ENCODE peak calls at places on chromosomes 12 and 14, in six cellular contexts. F is suprapubic skin, N is stomach, V is H1, A is upper lobe of left lung, P is HepG2. O is an unnamed sample.

GRCh38 chr14:70020350-70021170 is 141.3 kb downstream of the SMOC1 start:
- DNase-seq in F (no peak), N (no peak), V (no peak), A (no peak), P (no peak), O (no peak)

GRCh38 chr12:132140501-132140900 is 3.6 kb downstream of the DDX51 start:
- DNase-seq in F (peak), N (no peak), V (no peak), A (peak), P (no peak), O (no peak)

GRCh38 chr12:52798003-52798670 is 2.2 kb upstream of the KRT3 start:
- DNase-seq in F (no peak), N (no peak), V (no peak), A (no peak), P (no peak), O (no peak)

GRCh38 chr14:56027916-56028637 is 90.1 kb upstream of the PELI2 start:
- DNase-seq in F (no peak), N (no peak), V (no peak), A (no peak), P (no peak), O (no peak)

GRCh38 chr12:16303939-16304338 is 26.5 kb upstream of the SLC15A5 start:
- DNase-seq in F (no peak), N (no peak), V (no peak), A (no peak), P (no peak), O (no peak)

GRCh38 chr12:103169-103981 is 36.8 kb downstream of the IQSEC3 start:
- DNase-seq in F (no peak), N (no peak), V (peak), A (no peak), P (no peak), O (no peak)

GRCh38 chr12:113468365-113469223 is 3.1 kb downstream of the LHX5 start:
- DNase-seq in F (no peak), N (no peak), V (peak), A (no peak), P (no peak), O (no peak)

GRCh38 chr12:7588703-7589329 is 76.9 kb downstream of the APOBEC1 start:
- DNase-seq in F (no peak), N (peak), V (peak), A (no peak), P (peak), O (peak)

GRCh38 chr14:95408731-95409471 is 89.2 kb upstream of the CLMN start:
- DNase-seq in F (no peak), N (no peak), V (no peak), A (peak), P (no peak), O (peak)

GRCh38 chr12:39239484-39240143 is 203.3 kb downstream of the KIF21A start:
- DNase-seq in F (no peak), N (no peak), V (no peak), A (no peak), P (no peak), O (peak)

GRCh38 chr14:31934767-31935266 is 142.3 kb upstream of the ARHGAP5 start:
- DNase-seq in F (no peak), N (no peak), V (no peak), A (no peak), P (peak), O (peak)

GRCh38 chr12:111413442-111414086 is 7.8 kb downstream of the SH2B3 start:
- DNase-seq in F (no peak), N (no peak), V (no peak), A (no peak), P (no peak), O (peak)

GRCh38 chr14:59429798-59430197 is 35.4 kb downstream of the GPR135 start:
- DNase-seq in F (no peak), N (no peak), V (no peak), A (no peak), P (no peak), O (no peak)

GRCh38 chr14:22163051-22163450 is 426.0 kb downstream of the DAD1 start:
- DNase-seq in F (no peak), N (no peak), V (no peak), A (no peak), P (peak), O (no peak)

GRCh38 chr14:74516451-74517155 is 23.0 kb downstream of the ISCA2 start:
- DNase-seq in F (no peak), N (no peak), V (no peak), A (peak), P (peak), O (no peak)

GRCh38 chr12:98998697-98999299 is 353.7 kb downstream of the APAF1 start:
- DNase-seq in F (no peak), N (no peak), V (no peak), A (no peak), P (peak), O (no peak)

GRCh38 chr14:20606190-20606901 is 15.2 kb upstream of the RNASE12 start:
- DNase-seq in F (no peak), N (peak), V (peak), A (no peak), P (peak), O (peak)

GRCh38 chr12:27505124-27505523 is 18.9 kb upstream of the PPFIBP1 start:
- DNase-seq in F (no peak), N (no peak), V (no peak), A (no peak), P (no peak), O (no peak)
- TF ChIP-seq EP300 in F (no peak), N (no peak), V (no peak), A (no peak), P (no peak), O (no peak)

GRCh38 chr12:104350211-104350908 is 46.8 kb downstream of the EID3 start:
- DNase-seq in F (no peak), N (no peak), V (no peak), A (no peak), P (no peak), O (no peak)

GRCh38 chr12:104348994-104349494 is 45.5 kb downstream of the EID3 start:
- DNase-seq in F (no peak), N (no peak), V (no peak), A (no peak), P (no peak), O (no peak)

GRCh38 chr12:104351023-104351983 is 47.8 kb downstream of the EID3 start:
- DNase-seq in F (no peak), N (no peak), V (peak), A (no peak), P (no peak), O (no peak)

GRCh38 chr12:104347374-104348075 is 44.0 kb downstream of the EID3 start:
- DNase-seq in F (no peak), N (no peak), V (no peak), A (no peak), P (no peak), O (no peak)

DNA sequence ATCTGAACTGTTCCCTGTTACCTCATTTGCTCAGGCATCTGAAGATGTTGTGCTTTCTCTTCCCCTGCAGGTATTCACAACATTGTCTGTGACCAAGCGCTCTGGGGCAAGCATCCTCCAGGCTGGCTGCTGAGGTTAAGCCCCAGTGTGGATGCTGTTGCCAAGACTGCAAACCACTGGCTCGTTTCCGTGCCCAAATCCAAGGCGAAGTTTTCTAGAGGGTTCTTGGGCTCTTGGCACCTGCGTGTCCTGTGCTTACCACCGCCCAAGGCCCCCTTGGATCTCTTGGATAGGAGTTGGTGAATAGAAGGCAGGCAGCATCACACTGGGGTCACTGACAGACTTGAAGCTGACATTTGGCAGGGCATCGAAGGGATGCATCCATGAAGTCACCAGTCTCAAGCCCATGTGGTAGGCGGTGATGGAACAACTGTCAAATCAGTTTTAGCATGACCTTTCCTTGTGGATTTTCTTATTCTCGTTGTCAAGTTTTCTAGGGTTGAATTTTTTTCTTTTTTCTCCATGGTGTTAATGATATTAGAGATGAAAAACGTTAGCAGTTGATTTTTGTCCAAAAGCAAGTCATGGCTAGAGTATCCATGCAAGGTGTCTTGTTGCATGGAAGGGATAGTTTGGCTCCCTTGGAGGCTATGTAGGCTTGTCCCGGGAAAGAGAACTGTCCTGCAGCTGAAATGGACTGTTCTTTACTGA is 44.9 kb downstream of the EID3 start:
- DNase-seq in F (no peak), N (no peak), V (no peak), A (no peak), P (no peak), O (no peak)
- TF ChIP-seq POLR2A in F (no peak), N (no peak), V (no peak), A (no peak), P (no peak), O (no peak)

DNA sequence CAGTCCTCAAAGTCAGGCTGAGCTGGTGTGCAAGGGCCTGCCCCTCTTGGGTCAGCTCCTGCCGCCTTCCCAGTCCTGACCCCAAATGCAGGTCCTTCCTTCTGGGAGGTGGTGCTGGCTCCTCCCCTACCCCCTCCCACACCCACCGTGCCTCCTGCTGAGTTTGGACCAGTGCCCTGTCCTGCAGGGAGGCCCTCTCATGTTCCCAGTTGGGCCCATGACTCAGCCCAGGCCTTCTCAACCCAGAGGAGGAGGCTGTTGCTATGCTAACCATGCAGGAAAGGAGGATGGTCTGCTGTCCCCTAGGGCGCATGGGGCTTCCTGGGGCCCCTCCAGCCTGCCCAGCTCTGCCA is 4.4 kb downstream of the ZBTB42 start:
- DNase-seq in F (no peak), N (peak), V (no peak), A (no peak), P (no peak), O (no peak)
- TF ChIP-seq POLR2AphosphoS5 in F (no peak), N (peak), V (no peak), A (no peak), P (no peak), O (no peak)

GRCh38 chr14:50955373-50956043 is 11.2 kb upstream of the PYGL start:
- DNase-seq in F (no peak), N (no peak), V (no peak), A (no peak), P (peak), O (peak)
- TF ChIP-seq EP300 in F (no peak), N (no peak), V (no peak), A (no peak), P (no peak), O (no peak)

DNA sequence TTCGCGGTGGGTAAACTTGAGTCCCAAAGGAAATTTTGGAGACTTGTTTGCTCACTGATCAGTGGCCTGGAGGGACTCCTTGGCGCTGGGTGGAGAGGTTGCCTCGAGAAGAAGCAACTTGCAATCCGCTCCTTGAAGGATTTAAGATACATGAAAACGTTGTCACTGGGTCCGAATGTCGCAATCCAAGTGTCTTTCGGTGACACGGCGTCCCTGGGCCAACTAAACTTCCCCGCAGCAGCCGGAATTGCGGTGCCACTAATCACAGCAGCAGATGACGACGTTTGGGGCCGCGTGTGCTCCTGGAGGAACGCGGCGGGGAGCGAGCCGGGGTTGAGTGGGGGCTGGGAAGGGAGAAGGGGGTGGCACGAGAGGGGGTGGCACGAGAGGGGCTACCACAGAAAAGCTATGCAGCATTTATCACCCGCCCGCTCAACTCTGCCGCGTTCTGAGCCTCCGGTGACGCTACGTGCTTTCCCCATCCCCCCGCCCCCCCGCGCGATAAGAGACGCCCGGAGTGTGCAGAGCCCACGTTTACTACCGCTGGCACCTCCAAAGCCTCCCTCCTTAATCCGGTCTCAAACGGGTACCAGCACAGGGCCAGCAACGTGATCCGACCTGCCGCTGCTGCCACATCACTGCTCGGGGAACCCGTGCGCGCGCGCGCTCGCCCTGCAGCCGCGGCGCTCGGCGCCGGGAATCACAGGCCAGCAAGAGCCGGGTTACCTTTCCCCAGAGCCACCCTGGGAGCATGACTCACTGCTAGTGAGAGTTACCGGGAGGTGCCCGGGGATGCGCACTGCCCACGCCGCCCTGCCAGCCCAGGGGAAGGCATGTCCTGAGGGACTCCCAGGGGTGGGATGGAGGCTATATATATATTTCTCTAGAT is 858 bp upstream of the BHLHE41 start:
- DNase-seq in F (peak), N (peak), V (peak), A (peak), P (peak), O (peak)
- TF ChIP-seq POLR2A in F (no peak), N (no peak), V (no peak), A (no peak), P (no peak), O (peak)

GRCh38 chr12:100468126-100468525 is 5.5 kb upstream of the NR1H4 start:
- DNase-seq in F (no peak), N (no peak), V (no peak), A (no peak), P (no peak), O (no peak)
- TF ChIP-seq POLR2AphosphoS5 in F (no peak), N (no peak), V (no peak), A (no peak), P (no peak), O (no peak)

GRCh38 chr12:94557896-94558295 is 92.5 kb downstream of the TMCC3 start:
- DNase-seq in F (no peak), N (no peak), V (no peak), A (no peak), P (no peak), O (peak)

GRCh38 chr12:94558612-94559011 is 91.7 kb downstream of the TMCC3 start:
- DNase-seq in F (no peak), N (no peak), V (no peak), A (no peak), P (no peak), O (no peak)

GRCh38 chr12:94563261-94563660 is 87.1 kb downstream of the TMCC3 start:
- DNase-seq in F (no peak), N (no peak), V (no peak), A (no peak), P (no peak), O (no peak)

GRCh38 chr12:94561943-94562411 is 88.4 kb downstream of the TMCC3 start:
- DNase-seq in F (no peak), N (peak), V (no peak), A (no peak), P (no peak), O (peak)

DNA sequence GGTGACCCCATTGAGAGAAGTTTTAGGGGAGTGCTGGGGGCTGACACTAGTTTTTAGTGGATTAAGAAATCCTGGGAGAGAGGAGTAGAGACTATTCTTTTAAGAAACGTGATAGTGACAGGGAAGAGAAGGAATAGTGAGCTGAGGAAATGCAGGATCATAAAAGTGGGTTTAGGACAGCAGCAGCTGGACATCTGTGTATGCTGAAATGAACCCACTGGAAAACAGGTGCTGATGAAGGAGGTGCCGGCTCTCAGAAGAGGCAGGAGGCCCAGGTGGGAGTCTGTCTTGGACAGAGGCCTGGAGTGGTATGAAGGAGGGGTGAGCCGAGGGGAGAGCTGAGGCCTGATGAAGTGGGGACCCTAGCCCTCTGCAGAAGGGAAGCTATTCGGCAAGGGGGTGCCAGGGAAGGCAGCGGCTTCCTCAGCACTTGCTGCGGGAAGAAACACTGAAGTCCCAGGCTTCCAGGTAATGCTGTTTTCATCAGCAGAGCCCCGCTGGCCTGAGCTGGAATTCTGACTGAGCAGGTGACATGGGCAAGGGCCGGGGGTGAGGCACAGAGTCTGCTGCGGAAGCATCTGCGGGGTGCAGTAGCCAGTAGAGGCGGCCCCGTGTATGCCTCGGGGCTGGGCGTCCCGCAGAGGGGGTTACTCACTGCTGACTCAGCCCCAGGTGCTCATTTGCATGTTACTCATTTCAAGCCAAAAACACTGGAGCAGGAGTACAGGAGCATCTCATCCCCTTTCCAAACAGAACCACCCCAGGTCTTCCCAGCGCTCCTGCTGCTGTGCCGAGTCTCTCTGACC is 89.7 kb downstream of the TMCC3 start:
- DNase-seq in F (no peak), N (no peak), V (peak), A (peak), P (no peak), O (peak)
- TF ChIP-seq EP300 in F (no peak), N (no peak), V (no peak), A (no peak), P (no peak), O (no peak)

DNA sequence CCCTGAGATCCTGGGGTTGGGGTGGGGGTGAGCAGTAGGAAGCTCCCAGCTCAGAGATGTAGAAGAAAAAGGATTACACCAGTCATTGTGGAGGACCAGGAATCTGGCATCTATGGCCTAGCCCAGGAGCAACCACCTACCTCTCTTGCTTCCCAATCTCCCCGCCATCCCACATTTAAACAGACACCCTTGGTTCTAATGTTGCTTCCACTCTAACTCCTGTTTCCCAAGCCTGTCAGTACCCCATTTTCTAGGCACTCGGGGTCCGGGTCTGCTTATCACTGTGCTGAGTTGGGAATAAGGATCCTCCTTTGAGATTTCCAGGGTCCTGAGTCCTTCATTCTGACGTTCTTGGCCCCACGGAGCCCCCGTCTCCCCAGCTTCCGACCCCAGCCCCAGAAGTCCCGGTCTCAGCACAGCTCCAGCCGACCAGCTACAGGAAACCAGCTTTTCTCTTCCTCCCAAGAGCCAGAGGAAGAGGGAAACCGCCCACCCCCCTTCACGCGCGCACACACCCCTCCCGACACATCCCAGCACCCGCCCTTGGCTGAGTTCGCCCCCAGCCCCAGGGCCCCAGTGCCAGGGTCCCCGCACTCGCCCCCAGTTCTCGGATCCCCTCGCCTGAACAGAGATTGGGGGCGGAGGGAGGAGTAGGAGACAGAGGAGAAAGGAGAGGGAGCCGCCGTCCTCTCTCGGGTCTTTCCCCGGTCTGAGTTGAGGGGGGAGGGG is 1.2 kb downstream of the ITGA5 start:
- DNase-seq in F (no peak), N (no peak), V (no peak), A (peak), P (no peak), O (no peak)
- TF ChIP-seq POLR2A in F (no peak), N (no peak), V (no peak), A (no peak), P (no peak), O (no peak)

O was measured in transverse colon.